ENCODE peak calls at places on chromosomes 4 and X, in six cellular contexts. J is H54, K is progenitor cell of endocrine pancreas, H is ovary, S is HFFc6, E is nucleus accumbens. D is an unnamed sample.

GRCh38 chr4:177281544-177281943 is 28.1 kb upstream of the NEIL3 start:
- DNase-seq in J (no peak), K (no peak), H (no peak), S (no peak), E (no peak), D (no peak)

GRCh38 chrX:23901805-23902204 is 5.9 kb downstream of the APOO start:
- DNase-seq in J (no peak), K (no peak), H (peak), S (peak), E (peak), D (no peak)

GRCh38 chr4:38656111-38656510 is 7.9 kb upstream of the KLF3 start:
- DNase-seq in J (no peak), K (no peak), H (no peak), S (no peak), E (no peak), D (no peak)

GRCh38 chr4:156870166-156870565 is 101.4 kb downstream of the PDGFC start:
- DNase-seq in J (no peak), K (no peak), H (no peak), S (no peak), E (no peak), D (no peak)

GRCh38 chr4:151721466-151721865 is 39.3 kb downstream of the GATB start:
- DNase-seq in J (no peak), K (no peak), H (no peak), S (no peak), E (no peak), D (no peak)

GRCh38 chrX:7133036-7133412 is 14.5 kb upstream of the STS start:
- DNase-seq in J (no peak), K (no peak), H (no peak), S (no peak), E (no peak), D (no peak)

GRCh38 chrX:63475200-63475599 is 124.1 kb upstream of the SPIN4 start:
- DNase-seq in J (no peak), K (no peak), H (no peak), S (no peak), E (no peak), D (no peak)

GRCh38 chrX:100410083-100410590 is at the start of gene PCDH19:
- DNase-seq in J (no peak), K (peak), H (peak), S (no peak), E (peak), D (peak)

GRCh38 chr4:5122114-5122513 is 70.8 kb downstream of the STK32B start:
- DNase-seq in J (no peak), K (no peak), H (no peak), S (no peak), E (no peak), D (no peak)

GRCh38 chr4:77800483-77801259 is 18.5 kb downstream of the CNOT6L start:
- DNase-seq in J (no peak), K (no peak), H (no peak), S (peak), E (no peak), D (no peak)

GRCh38 chr4:88610771-88611170 is 18.5 kb downstream of the HERC3 start:
- DNase-seq in J (no peak), K (no peak), H (peak), S (no peak), E (peak), D (no peak)

GRCh38 chrX:71815906-71816156 is 52.7 kb downstream of the CXorf49B start:
- DNase-seq in J (no peak), K (no peak), H (no peak), S (no peak), E (no peak), D (no peak)

GRCh38 chr4:183408791-183409190 is 35.6 kb upstream of the CDKN2AIP start:
- DNase-seq in J (no peak), K (no peak), H (no peak), S (no peak), E (no peak), D (no peak)

GRCh38 chrX:21781976-21782375 is 24.1 kb upstream of the SMPX start:
- DNase-seq in J (no peak), K (no peak), H (no peak), S (no peak), E (no peak), D (no peak)

GRCh38 chr4:176927664-176928063 is 134.9 kb upstream of the VEGFC start:
- DNase-seq in J (no peak), K (no peak), H (no peak), S (peak), E (no peak), D (no peak)

GRCh38 chrX:42686706-42687105 is 91.3 kb downstream of the PPP1R2C start:
- DNase-seq in J (no peak), K (no peak), H (no peak), S (no peak), E (no peak), D (no peak)

GRCh38 chr4:168925789-168926490 is 84.1 kb downstream of the CBR4 start:
- DNase-seq in J (no peak), K (no peak), H (no peak), S (no peak), E (no peak), D (no peak)

GRCh38 chr4:34464196-34464595 is 1780.1 kb downstream of the ARAP2 start:
- DNase-seq in J (no peak), K (no peak), H (no peak), S (no peak), E (no peak), D (no peak)

GRCh38 chrX:47169273-47169672 is 24.3 kb downstream of the RBM10 start:
- DNase-seq in J (no peak), K (no peak), H (no peak), S (no peak), E (no peak), D (no peak)

GRCh38 chr4:37685726-37686372 is 327 bp downstream of the RELL1 start:
- DNase-seq in J (peak), K (no peak), H (no peak), S (no peak), E (no peak), D (no peak)

GRCh38 chrX:42577936-42578335 is 200.0 kb downstream of the PPP1R2C start:
- DNase-seq in J (no peak), K (no peak), H (no peak), S (no peak), E (no peak), D (no peak)

GRCh38 chr4:140744421-140744820 is 11.8 kb downstream of the TBC1D9 start:
- DNase-seq in J (no peak), K (no peak), H (no peak), S (no peak), E (no peak), D (no peak)

GRCh38 chrX:21153503-21153902 is 220.7 kb upstream of the CNKSR2 start:
- DNase-seq in J (no peak), K (no peak), H (no peak), S (no peak), E (no peak), D (no peak)

GRCh38 chr4:107988763-107989035 is 990 bp upstream of the HADH start:
- DNase-seq in J (no peak), K (no peak), H (no peak), S (no peak), E (no peak), D (no peak)

D was measured in D721Med.